ENCODE peak calls at places on chromosomes 3 and 15, in seven cellular contexts. U is posterior cingulate gyrus, M is occipital lobe, E is brain microvascular endothelial cell, P is NCI-H1092 treated with DMSO at 0.1 percent for 48 hours, R is foreskin keratinocyte, J is left cardiac atrium. A is an unnamed sample.

GRCh38 chr3:159765025-159765859 is 223.4 kb upstream of the IL12A start:
- DNase-seq in U (peak), M (peak), E (peak), P (peak), R (peak), J (peak), A (peak)

GRCh38 chr3:8416965-8417364 is 84.7 kb upstream of the LMCD1 start:
- DNase-seq in U (no peak), M (no peak), E (peak), P (no peak), R (no peak), J (peak), A (peak)

GRCh38 chr3:188262913-188263683 is 109.1 kb downstream of the LPP start:
- DNase-seq in U (peak), M (peak), E (peak), P (no peak), R (peak), J (no peak), A (peak)

GRCh38 chr3:112730210-112730609 is 89.3 kb upstream of the CCDC80 start:
- DNase-seq in U (no peak), M (no peak), E (no peak), P (no peak), R (no peak), J (no peak), A (no peak)

GRCh38 chr3:152362086-152362485 is 93.4 kb downstream of the MBNL1 start:
- DNase-seq in U (peak), M (no peak), E (no peak), P (no peak), R (no peak), J (no peak), A (no peak)

GRCh38 chr3:150300847-150301517 is 107.1 kb upstream of the TSC22D2 start:
- DNase-seq in U (no peak), M (no peak), E (peak), P (no peak), R (no peak), J (no peak), A (peak)

GRCh38 chr15:54519577-54519976 is 541.3 kb downstream of the UNC13C start:
- DNase-seq in U (no peak), M (no peak), E (no peak), P (no peak), R (no peak), J (no peak), A (no peak)

GRCh38 chr3:185713015-185713414 is 111.8 kb downstream of the IGF2BP2 start:
- DNase-seq in U (no peak), M (no peak), E (no peak), P (no peak), R (no peak), J (no peak), A (no peak)

GRCh38 chr3:38601971-38602550 is 47.4 kb downstream of the SCN5A start:
- DNase-seq in U (no peak), M (no peak), E (no peak), P (no peak), R (no peak), J (no peak), A (no peak)

GRCh38 chr3:48478631-48479555 is 25.1 kb downstream of the SHISA5 start:
- DNase-seq in U (no peak), M (no peak), E (no peak), P (no peak), R (peak), J (no peak), A (no peak)

GRCh38 chr3:111315911-111316310 is 226.1 kb upstream of the CD96 start:
- DNase-seq in U (no peak), M (no peak), E (peak), P (peak), R (peak), J (no peak), A (no peak)

GRCh38 chr15:77851696-77852095 is 219.0 kb upstream of the LINGO1 start:
- DNase-seq in U (peak), M (peak), E (no peak), P (peak), R (no peak), J (no peak), A (no peak)

GRCh38 chr3:23726811-23727548 is 78.8 kb upstream of the UBE2E1 start:
- DNase-seq in U (no peak), M (no peak), E (no peak), P (no peak), R (no peak), J (no peak), A (no peak)

GRCh38 chr15:65985387-65985786 is 116.1 kb downstream of the RAB11A start:
- DNase-seq in U (no peak), M (no peak), E (no peak), P (no peak), R (no peak), J (no peak), A (no peak)

GRCh38 chr3:72058493-72059081 is 273.6 kb upstream of the PROK2 start:
- DNase-seq in U (no peak), M (no peak), E (no peak), P (peak), R (no peak), J (no peak), A (no peak)

GRCh38 chr15:60815321-60815720 is 336.4 kb upstream of the ICE2 start:
- DNase-seq in U (no peak), M (no peak), E (no peak), P (no peak), R (no peak), J (no peak), A (no peak)

GRCh38 chr3:34212175-34212574 is 413.7 kb downstream of the PDCD6IP start:
- DNase-seq in U (no peak), M (no peak), E (peak), P (no peak), R (no peak), J (no peak), A (peak)

GRCh38 chr15:51721199-51721960 is 16.1 kb downstream of the LYSMD2 start:
- DNase-seq in U (no peak), M (no peak), E (no peak), P (no peak), R (no peak), J (no peak), A (peak)

GRCh38 chr3:181493423-181493822 is 218.3 kb upstream of the SOX2 start:
- DNase-seq in U (no peak), M (no peak), E (no peak), P (no peak), R (peak), J (no peak), A (no peak)

GRCh38 chr3:63872135-63872924 is 8.7 kb downstream of the ATXN7 start:
- DNase-seq in U (no peak), M (no peak), E (peak), P (no peak), R (peak), J (no peak), A (no peak)

GRCh38 chr3:186680869-186681268 is 15.1 kb downstream of the HRG start:
- DNase-seq in U (no peak), M (no peak), E (no peak), P (no peak), R (peak), J (no peak), A (no peak)

GRCh38 chr3:126287536-126288181 is 69.5 kb downstream of the KLF15 start:
- DNase-seq in U (peak), M (peak), E (peak), P (no peak), R (peak), J (peak), A (peak)

GRCh38 chr15:95018888-95019545 is 787.7 kb downstream of the MCTP2 start:
- DNase-seq in U (no peak), M (no peak), E (peak), P (no peak), R (peak), J (no peak), A (peak)

GRCh38 chr3:59759298-59760169 is 709.7 kb upstream of the CFAP20DC start:
- DNase-seq in U (peak), M (peak), E (no peak), P (no peak), R (no peak), J (no peak), A (no peak)

GRCh38 chr3:60884005-60884404 is 367.2 kb downstream of the FHIT start:
- DNase-seq in U (no peak), M (no peak), E (no peak), P (no peak), R (no peak), J (no peak), A (no peak)

GRCh38 chr3:124643453-124643852 is 86.8 kb upstream of the UMPS start:
- DNase-seq in U (no peak), M (no peak), E (no peak), P (no peak), R (no peak), J (no peak), A (no peak)

GRCh38 chr3:14475601-14476000 is 64.5 kb downstream of the GRIP2 start:
- DNase-seq in U (no peak), M (no peak), E (peak), P (no peak), R (no peak), J (no peak), A (no peak)

GRCh38 chr15:31347067-31347975 is 20.7 kb downstream of the KLF13 start:
- DNase-seq in U (no peak), M (no peak), E (no peak), P (no peak), R (no peak), J (no peak), A (no peak)

GRCh38 chr3:127077506-127078064 is 94.7 kb downstream of the PLXNA1 start:
- DNase-seq in U (no peak), M (no peak), E (no peak), P (no peak), R (no peak), J (no peak), A (no peak)

GRCh38 chr3:11565932-11566331 is 77.8 kb downstream of the VGLL4 start:
- DNase-seq in U (no peak), M (no peak), E (no peak), P (no peak), R (no peak), J (peak), A (no peak)

GRCh38 chr3:195872800-195873199 is 35.6 kb downstream of the TNK2 start:
- DNase-seq in U (no peak), M (no peak), E (no peak), P (no peak), R (no peak), J (no peak), A (no peak)

GRCh38 chr3:72814308-72814707 is 33.9 kb downstream of the SHQ1 start:
- DNase-seq in U (no peak), M (no peak), E (no peak), P (no peak), R (no peak), J (no peak), A (no peak)

GRCh38 chr15:63968122-63968524 is 78.2 kb downstream of the DAPK2 start:
- DNase-seq in U (no peak), M (no peak), E (no peak), P (no peak), R (no peak), J (no peak), A (no peak)